ENCODE peak calls at places on chromosomes 1 and 21, in four cellular contexts. Y, P, Z and K are unnamed samples.

GRCh38 chr1:43554444-43554992 is 23.8 kb downstream of the PTPRF start:
- DNase-seq in Z (no peak), Y (no peak), P (no peak), K (no peak)

GRCh38 chr1:94801919-94802546 is 18.1 kb upstream of the SLC44A3 start:
- DNase-seq in Y (peak; percentile 29), P (peak; percentile 28), Z (no peak), K (peak; percentile 76)

GRCh38 chr1:93352376-93352775 is 6.7 kb downstream of the DR1 start:
- DNase-seq in Y (no peak), P (no peak), Z (no peak), K (no peak)

GRCh38 chr21:44846201-44846484 is 27.3 kb downstream of the PTTG1IP start:
- DNase-seq in Z (no peak), P (no peak), Y (no peak), K (no peak)

GRCh38 chr1:176227579-176227978 is 20.5 kb upstream of the COP1 start:
- DNase-seq in P (no peak), Z (no peak), Y (no peak), K (no peak)

GRCh38 chr1:42845866-42846256 is 552 bp upstream of the ZNF691 start:
- DNase-seq in Z (no peak), P (no peak), Y (no peak), K (no peak)

GRCh38 chr1:235503333-235504121 is 725 bp downstream of the B3GALNT2 start:
- DNase-seq in P (peak; percentile 65), Y (peak; percentile 47), Z (peak; percentile 35), K (peak; percentile 86)

GRCh38 chr1:170698711-170699275 is 34.9 kb downstream of the PRRX1 start:
- DNase-seq in Y (no peak), Z (no peak), P (no peak), K (peak; percentile 55)

GRCh38 chr1:160066829-160067720 is 2.9 kb downstream of the KCNJ10 start:
- DNase-seq in P (no peak), Z (no peak), Y (no peak), K (no peak)

GRCh38 chr1:159040206-159040605 is 30.5 kb downstream of the IFI16 start:
- DNase-seq in Y (no peak), P (no peak), Z (no peak), K (no peak)

GRCh38 chr1:173914366-173914871 is 2.7 kb downstream of the SERPINC1 start:
- DNase-seq in Z (no peak), P (peak; percentile 22), Y (no peak), K (no peak)

GRCh38 chr1:2538872-2539271 is 8.8 kb upstream of the HES5 start:
- DNase-seq in Z (no peak), Y (no peak), P (no peak), K (no peak)

GRCh38 chr1:41657679-41658078 is 173.2 kb upstream of the EDN2 start:
- DNase-seq in Z (no peak), P (no peak), Y (no peak), K (no peak)

GRCh38 chr1:41840592-41841246 is 78.0 kb downstream of the HIVEP3 start:
- DNase-seq in Y (no peak), Z (no peak), P (peak; percentile 39), K (no peak)

GRCh38 chr1:208536176-208536575 is 292.0 kb upstream of the PLXNA2 start:
- DNase-seq in Z (no peak), Y (no peak), P (no peak), K (no peak)

GRCh38 chr1:196598902-196599301 is 9.3 kb downstream of the KCNT2 start:
- DNase-seq in Z (no peak), Y (no peak), P (no peak), K (no peak)

GRCh38 chr1:27400963-27401341 is 8.5 kb downstream of the GPR3 start:
- DNase-seq in P (no peak), Z (no peak), Y (no peak), K (no peak)

GRCh38 chr21:38817371-38818335 is 11.9 kb downstream of the ETS2 start:
- DNase-seq in Y (no peak), Z (no peak), P (peak; percentile 80), K (no peak)

GRCh38 chr21:15332572-15332971 is 267.8 kb upstream of the NRIP1 start:
- DNase-seq in Z (no peak), P (no peak), Y (no peak), K (no peak)

GRCh38 chr1:75470448-75470847 is 140.5 kb downstream of the SLC44A5 start:
- DNase-seq in Y (no peak), P (no peak), Z (no peak), K (no peak)

GRCh38 chr1:234645474-234645953 is 35.5 kb upstream of the IRF2BP2 start:
- DNase-seq in P (no peak), Z (no peak), Y (no peak), K (no peak)

GRCh38 chr21:37367758-37368535 is 1.4 kb downstream of the DYRK1A start:
- DNase-seq in P (peak; percentile 40), Z (no peak), Y (peak; percentile 75), K (peak; percentile 67)

GRCh38 chr21:33691945-33692594 is 49.8 kb downstream of the ITSN1 start:
- DNase-seq in Z (no peak), Y (no peak), P (no peak), K (no peak)

GRCh38 chr1:159250817-159251216 is 46.1 kb downstream of the ACKR1 start:
- DNase-seq in Z (no peak), Y (no peak), P (no peak), K (no peak)

GRCh38 chr1:176705585-176705984 is 242.6 kb downstream of the PAPPA2 start:
- DNase-seq in P (no peak), Z (no peak), Y (no peak), K (no peak)

GRCh38 chr1:212237651-212238050 is 47.6 kb upstream of the PPP2R5A start:
- DNase-seq in P (no peak), Z (no peak), Y (no peak), K (no peak)

GRCh38 chr1:204726478-204726877 is 40.9 kb upstream of the LRRN2 start:
- DNase-seq in P (no peak), Y (no peak), Z (no peak), K (no peak)

GRCh38 chr1:60283690-60284089 is 210.1 kb upstream of the C1orf87 start:
- DNase-seq in Z (no peak), P (no peak), Y (no peak), K (no peak)

GRCh38 chr1:29852248-29852647 is 615.9 kb downstream of the PTPRU start:
- DNase-seq in P (no peak), Z (no peak), Y (no peak), K (no peak)

GRCh38 chr1:248841702-248842395 is 3.8 kb downstream of the ZNF672 start:
- DNase-seq in Y (no peak), P (peak; percentile 64), Z (no peak), K (peak; percentile 67)

GRCh38 chr1:174023438-174023837 is 1.3 kb upstream of the RC3H1 start:
- DNase-seq in P (no peak), Y (no peak), Z (no peak), K (no peak)

GRCh38 chr1:183279835-183280234 is 93.8 kb downstream of the LAMC2 start:
- DNase-seq in P (no peak), Z (peak; percentile 20), Y (no peak), K (peak; percentile 72)

GRCh38 chr1:180301135-180301737 is 71.2 kb downstream of the LHX4 start:
- DNase-seq in P (no peak), Y (no peak), Z (no peak), K (no peak)

GRCh38 chr1:228369608-228370438 is 36.8 kb downstream of the TRIM11 start:
- DNase-seq in P (no peak), Y (no peak), Z (no peak), K (peak; percentile 42)

GRCh38 chr1:228366062-228366850 is 40.4 kb downstream of the TRIM11 start:
- DNase-seq in P (no peak), Z (no peak), Y (peak; percentile 7), K (peak; percentile 37)

GRCh38 chr1:228368801-228369607 is 37.6 kb downstream of the TRIM11 start:
- DNase-seq in Z (no peak), P (no peak), Y (peak; percentile 86), K (no peak)

GRCh38 chr1:228366851-228367741 is 39.5 kb downstream of the TRIM11 start:
- DNase-seq in Y (peak; percentile 23), Z (no peak), P (peak; percentile 27), K (peak; percentile 37)

GRCh38 chr1:228367798-228368791 is 38.5 kb downstream of the TRIM11 start:
- DNase-seq in P (no peak), Y (peak; percentile 8), Z (no peak), K (no peak)
- H3K4me1 ChIP-seq in P (peaks cover 26% of the 10 kb centered on the region), Y (no peaks in the 10 kb centered on the region), Z (peaks cover 54% of the 10 kb centered on the region), K (no peaks in the 10 kb centered on the region)

DNA sequence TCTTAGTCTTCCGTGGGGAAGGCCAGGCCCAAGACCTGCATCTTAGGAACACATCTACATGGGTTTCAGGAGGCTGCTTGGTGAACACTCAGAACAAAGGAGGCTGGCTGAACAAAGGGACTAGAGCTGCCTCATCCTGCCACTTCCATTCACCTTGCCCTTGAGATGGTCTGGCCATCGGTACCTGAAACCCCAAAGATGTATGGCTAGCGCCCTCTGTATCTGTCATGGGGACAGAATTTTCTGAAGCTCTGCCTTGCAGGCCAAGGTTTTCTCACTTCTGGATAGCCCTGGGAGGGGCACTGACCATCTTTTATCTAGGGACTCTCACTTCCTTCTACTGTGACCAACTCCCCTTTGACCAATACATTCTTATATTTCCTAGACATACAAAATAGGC is 55.4 kb upstream of the GRIK3 start:
- DNase-seq in Z (no peak), P (no peak), Y (no peak), K (no peak)
- H3K27ac ChIP-seq in Z (no peak overlapping the region), P (no peak overlapping the region), Y (no peak overlapping the region), K (no peak overlapping the region)

DNA sequence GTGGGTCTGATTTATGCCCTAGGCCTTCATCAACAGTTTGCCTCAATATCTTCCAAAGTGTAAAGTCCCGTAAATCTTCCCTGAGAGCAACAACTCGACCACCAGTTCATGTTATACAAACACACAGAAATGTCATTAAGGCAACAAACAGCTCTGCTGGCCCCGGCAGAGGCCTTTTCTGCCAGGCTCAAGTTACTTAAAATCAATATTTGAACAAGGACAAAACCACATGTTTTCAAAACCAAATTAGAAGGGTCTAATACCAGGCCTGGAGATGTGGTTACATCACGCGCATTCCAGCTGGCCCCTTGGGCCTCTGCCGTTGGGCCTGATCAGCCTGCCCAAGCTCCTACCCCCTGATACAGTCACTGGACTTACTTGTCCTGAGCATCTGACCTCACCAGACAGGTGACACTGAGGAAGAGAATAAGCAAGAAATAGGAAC is 82.1 kb upstream of the FGGY start:
- DNase-seq in P (peak; percentile 74), Z (no peak), Y (no peak), K (peak; percentile 84)
- H3K4me3 ChIP-seq in P (no peak overlapping the region), Z (no peak overlapping the region), Y (no peak overlapping the region), K (no peak overlapping the region)

GRCh38 chr1:103265551-103265950 is 157.2 kb upstream of the COL11A1 start:
- DNase-seq in P (no peak), Y (no peak), Z (no peak), K (no peak)

GRCh38 chr1:103273106-103273505 is 164.8 kb upstream of the COL11A1 start:
- DNase-seq in P (no peak), Y (no peak), Z (no peak), K (no peak)

GRCh38 chr1:103267271-103267670 is 158.9 kb upstream of the COL11A1 start:
- DNase-seq in P (no peak), Y (no peak), Z (no peak), K (no peak)

GRCh38 chr1:103266036-103266435 is 157.7 kb upstream of the COL11A1 start:
- DNase-seq in Y (no peak), Z (no peak), P (no peak), K (no peak)

DNA sequence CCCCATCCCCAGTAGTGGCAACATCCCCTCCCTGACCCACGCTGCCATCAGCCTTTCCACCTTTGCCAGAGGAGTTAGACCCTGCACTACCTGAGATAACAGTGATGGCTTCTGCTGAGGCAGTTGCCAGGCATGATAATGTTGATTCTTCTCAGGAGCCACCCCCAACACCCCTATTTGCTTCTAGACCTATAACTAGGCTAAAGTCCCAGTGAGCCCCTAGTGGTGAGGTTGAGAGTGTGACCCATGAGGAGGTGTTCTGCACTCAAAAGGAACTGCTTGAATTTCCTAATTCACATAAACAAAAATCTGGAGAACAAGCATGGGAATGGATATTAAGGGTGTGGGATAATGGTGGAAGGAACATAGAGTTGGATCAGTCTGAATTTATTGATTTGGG is 159.6 kb upstream of the COL11A1 start:
- DNase-seq in P (no peak), Y (no peak), Z (no peak), K (no peak)
- H3K4me1 ChIP-seq in P (no peaks in the 10 kb centered on the region), Y (no peaks in the 10 kb centered on the region), Z (no peaks in the 10 kb centered on the region), K (no peaks in the 10 kb centered on the region)